ENCODE peak calls at places on chromosomes 11 and 22, in nine cellular contexts. R is AG04450, H is astrocyte of the cerebellum, F is heart left ventricle, A is lower leg skin, O is AG09309, W is astrocyte of the spinal cord, I is nephron progenitor cell, U is GM10248. G is an unnamed sample.

GRCh38 chr11:17603056-17603825 is 56.2 kb downstream of the OTOG start:
- DNase-seq in R (no peak), F (no peak), W (no peak), O (no peak), I (no peak), U (no peak), A (no peak), H (no peak), G (no peak)

GRCh38 chr11:130861902-130862552 is 54.3 kb downstream of the SNX19 start:
- DNase-seq in A (peak), F (peak), H (peak), U (peak), W (peak), R (peak), O (peak), I (peak), G (peak)

GRCh38 chr11:134524876-134525845 is 113.1 kb upstream of the B3GAT1 start:
- DNase-seq in A (no peak), U (no peak), W (no peak), H (no peak), I (no peak), F (no peak), R (no peak), O (no peak), G (peak)

GRCh38 chr22:28442264-28442950 is 237.2 kb downstream of the TTC28 start:
- DNase-seq in H (peak), O (no peak), F (peak), A (peak), W (peak), I (peak), R (no peak), U (peak), G (peak)

GRCh38 chr11:422249-422656 is 7.5 kb upstream of the SIGIRR start:
- DNase-seq in A (no peak), W (no peak), R (no peak), F (no peak), I (no peak), H (no peak), O (no peak), U (no peak), G (peak)

GRCh38 chr11:132883241-132883640 is 649.1 kb downstream of the OPCML start:
- DNase-seq in W (no peak), U (no peak), R (no peak), H (no peak), F (no peak), O (no peak), I (no peak), A (no peak), G (no peak)

GRCh38 chr22:43736651-43737050 is 75.5 kb downstream of the EFCAB6 start:
- DNase-seq in I (no peak), U (no peak), W (no peak), O (no peak), A (no peak), R (no peak), F (no peak), H (no peak), G (no peak)

GRCh38 chr11:126438272-126438671 is 82.8 kb downstream of the ST3GAL4 start:
- DNase-seq in H (no peak), W (no peak), U (no peak), I (no peak), A (no peak), O (no peak), R (no peak), F (no peak), G (no peak)

GRCh38 chr11:3104961-3105790 is 48.0 kb upstream of the CARS1 start:
- DNase-seq in A (no peak), I (no peak), O (no peak), U (no peak), R (no peak), F (no peak), H (no peak), W (no peak), G (peak)

GRCh38 chr22:47195156-47195675 is 432.8 kb downstream of the TBC1D22A start:
- DNase-seq in O (no peak), W (no peak), H (no peak), I (no peak), A (no peak), R (no peak), F (peak), U (no peak), G (peak)

GRCh38 chr22:34105461-34106062 is 185.3 kb upstream of the LARGE1 start:
- DNase-seq in F (peak), R (no peak), I (peak), U (peak), W (no peak), A (peak), H (no peak), O (no peak), G (peak)

GRCh38 chr11:69080361-69080973 is 31.7 kb downstream of the TPCN2 start:
- DNase-seq in R (no peak), U (no peak), O (no peak), I (no peak), H (no peak), W (peak), A (no peak), F (no peak), G (no peak)

GRCh38 chr11:48170176-48170839 is 46.3 kb upstream of the OR4B1 start:
- DNase-seq in A (no peak), F (no peak), I (no peak), U (no peak), O (no peak), W (peak), R (no peak), H (no peak), G (no peak)

GRCh38 chr11:67345949-67346819 is 7.2 kb downstream of the POLD4 start:
- DNase-seq in W (peak), I (no peak), F (no peak), O (peak), R (no peak), H (no peak), U (no peak), A (no peak), G (no peak)

GRCh38 chr11:119447664-119448242 is 24.8 kb upstream of the THY1 start:
- DNase-seq in A (no peak), R (no peak), U (no peak), O (no peak), W (no peak), I (no peak), F (no peak), H (no peak), G (no peak)

GRCh38 chr22:35539910-35540599 is 576 bp upstream of the RASD2 start:
- DNase-seq in A (no peak), W (no peak), R (no peak), H (no peak), U (peak), O (no peak), I (peak), F (peak), G (peak)

GRCh38 chr22:49998718-49999062 is 13.9 kb downstream of the IL17REL start:
- DNase-seq in W (no peak), I (no peak), U (no peak), H (no peak), R (no peak), F (no peak), A (no peak), O (no peak), G (no peak)

DNA sequence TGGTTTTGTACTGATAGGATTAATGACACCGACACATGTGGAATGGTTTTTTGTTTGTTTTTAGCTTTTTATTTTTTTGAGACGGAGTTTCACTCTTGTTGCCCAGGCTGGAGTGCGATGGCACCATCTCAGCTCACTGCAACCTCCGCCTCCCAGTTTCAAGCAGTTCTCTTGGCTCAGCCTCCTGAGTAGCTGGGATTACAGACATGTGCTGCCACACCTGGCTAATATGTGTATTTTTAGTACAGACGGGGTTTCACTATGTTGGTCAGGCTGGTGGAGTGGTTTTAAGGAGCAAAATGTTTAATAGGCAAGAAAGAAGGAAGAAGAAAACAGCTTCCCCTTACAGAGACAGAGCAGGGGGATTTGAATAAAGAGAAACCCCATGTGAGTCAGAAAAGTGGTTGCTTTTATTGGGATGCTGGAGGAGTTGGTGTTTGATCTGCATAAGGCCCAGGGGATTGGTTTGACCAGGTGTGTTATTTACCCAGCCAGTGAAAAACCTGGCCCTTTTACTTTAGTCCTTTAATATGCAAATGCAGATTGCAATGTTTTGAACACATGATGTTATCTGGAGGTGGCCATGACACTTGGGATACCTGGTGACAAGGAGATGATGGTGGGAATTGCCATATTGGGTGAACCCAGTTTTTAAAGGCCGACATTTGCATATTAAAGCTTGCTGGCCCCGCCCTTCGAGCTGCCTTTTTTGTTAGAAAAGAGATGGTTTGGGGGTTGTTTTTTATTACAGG is 24.3 kb downstream of the SUSD2 start:
- DNase-seq in U (no peak), F (no peak), O (no peak), W (no peak), A (no peak), H (no peak), I (no peak), R (no peak), G (no peak)
- TF ChIP-seq CTCF in U (no peak), F (no peak), O (no peak), W (no peak), A (no peak), H (no peak), I (no peak), R (no peak), G (no peak)

GRCh38 chr11:71987521-71987920 is 11.2 kb upstream of the IL18BP start:
- DNase-seq in F (no peak), W (no peak), R (no peak), H (no peak), O (no peak), I (no peak), U (no peak), A (no peak), G (no peak)

GRCh38 chr11:71991494-71991893 is 7.2 kb upstream of the IL18BP start:
- DNase-seq in H (no peak), O (no peak), U (peak), F (no peak), I (no peak), A (no peak), W (no peak), R (no peak), G (no peak)

GRCh38 chr11:71986131-71986530 is 12.6 kb upstream of the IL18BP start:
- DNase-seq in R (no peak), A (no peak), F (no peak), U (peak), O (no peak), W (no peak), I (no peak), H (no peak), G (no peak)

GRCh38 chr11:71990721-71991120 is 8.0 kb upstream of the IL18BP start:
- DNase-seq in F (no peak), R (no peak), H (no peak), I (no peak), W (no peak), U (no peak), A (no peak), O (no peak), G (no peak)

GRCh38 chr11:71988050-71988449 is 10.7 kb upstream of the IL18BP start:
- DNase-seq in F (no peak), W (peak), H (peak), I (no peak), A (no peak), U (no peak), O (peak), R (peak), G (no peak)
- TF ChIP-seq CTCF in F (no peak), W (no peak), H (no peak), I (no peak), A (no peak), U (no peak), O (no peak), R (no peak), G (no peak)

GRCh38 chr11:43579171-43579918 is 101.2 kb upstream of the HSD17B12 start:
- DNase-seq in I (peak), H (no peak), F (no peak), O (no peak), W (peak), A (no peak), U (peak), R (no peak), G (peak)
- TF ChIP-seq CTCF in I (peak), H (peak), F (peak), O (peak), W (peak), A (no peak), U (peak), R (peak), G (no peak)

GRCh38 chr22:24142241-24142640 is 39.0 kb upstream of the SUSD2 start:
- DNase-seq in I (no peak), H (no peak), O (no peak), W (no peak), F (no peak), U (no peak), R (no peak), A (no peak), G (no peak)
- TF ChIP-seq CTCF in I (no peak), H (no peak), O (no peak), W (no peak), F (no peak), U (no peak), R (no peak), A (no peak), G (no peak)

GRCh38 chr22:42560781-42561180 is 7.0 kb downstream of the SERHL2 start:
- DNase-seq in U (peak), W (peak), H (no peak), R (no peak), A (no peak), O (no peak), F (no peak), I (peak), G (no peak)
- TF ChIP-seq CTCF in U (peak), W (peak), H (peak), R (peak), A (no peak), O (peak), F (peak), I (no peak), G (peak)

GRCh38 chr11:20874358-20874757 is 205.0 kb downstream of the NELL1 start:
- DNase-seq in H (no peak), W (no peak), U (no peak), O (no peak), I (no peak), A (no peak), F (no peak), R (no peak), G (no peak)
- TF ChIP-seq CTCF in H (no peak), W (no peak), U (no peak), O (no peak), I (no peak), A (no peak), F (no peak), R (no peak), G (no peak)

GRCh38 chr11:122115520-122116343 is at the start of gene BLID:
- DNase-seq in U (no peak), R (no peak), F (no peak), H (no peak), O (no peak), W (peak), A (no peak), I (peak), G (no peak)
- TF ChIP-seq CTCF in U (peak), R (peak), F (peak), H (peak), O (peak), W (peak), A (no peak), I (peak), G (no peak)

DNA sequence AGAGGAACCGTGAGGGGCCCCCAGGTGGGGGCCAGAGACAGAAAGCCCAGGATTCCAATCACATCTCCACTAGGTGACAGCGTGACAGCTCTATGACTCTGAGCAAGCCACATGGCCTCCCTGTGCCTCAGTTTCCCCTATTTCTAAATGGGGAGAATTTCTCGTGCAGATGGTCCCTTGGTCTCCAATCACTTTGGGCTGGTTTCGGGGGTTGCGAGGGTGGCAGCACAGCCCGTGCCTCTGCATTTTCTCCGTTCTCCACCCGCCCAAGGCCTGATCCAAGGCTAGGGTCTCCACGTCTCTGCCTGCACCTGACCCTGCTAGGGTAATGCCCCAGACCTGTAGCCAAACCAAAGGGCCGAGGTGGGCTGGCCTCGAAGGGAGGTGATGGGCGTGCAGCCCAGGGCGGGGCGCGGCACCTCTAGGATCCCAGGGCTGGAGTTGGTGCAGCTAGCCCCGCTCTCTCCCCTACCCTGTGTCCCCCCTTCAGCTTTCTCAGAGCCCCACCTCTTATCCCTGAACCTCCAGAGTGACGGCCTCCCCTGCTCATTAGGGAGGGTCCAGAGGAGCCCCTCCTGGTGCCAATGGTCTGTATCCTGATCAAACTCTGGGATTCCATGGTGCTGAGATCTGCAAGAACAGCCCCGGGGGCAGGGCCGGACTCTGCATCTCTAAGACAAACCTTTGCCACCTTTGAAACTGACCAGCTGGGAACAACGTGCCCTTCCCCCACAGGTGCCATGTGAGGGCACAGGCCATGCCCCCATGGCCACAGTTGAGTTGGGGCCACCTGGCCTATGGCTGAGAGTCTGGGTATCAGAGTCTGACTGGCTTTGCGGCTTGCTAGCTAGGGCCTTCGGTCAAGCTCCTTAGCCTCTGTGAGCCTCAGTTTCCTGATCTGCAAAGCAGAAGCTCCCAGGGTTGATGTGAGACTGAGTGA is 22.9 kb upstream of the CBX7 start:
- DNase-seq in F (peak), U (no peak), I (no peak), O (no peak), A (no peak), H (no peak), R (no peak), W (no peak), G (peak)
- TF ChIP-seq CTCF in F (no peak), U (no peak), I (no peak), O (no peak), A (no peak), H (no peak), R (no peak), W (no peak), G (no peak)

GRCh38 chr22:39149915-39150847 is 2.3 kb downstream of the CBX7 start:
- DNase-seq in U (no peak), A (no peak), I (no peak), H (no peak), R (no peak), W (no peak), O (no peak), F (no peak), G (no peak)
- TF ChIP-seq CTCF in U (no peak), A (no peak), I (no peak), H (no peak), R (no peak), W (no peak), O (no peak), F (no peak), G (no peak)

GRCh38 chr11:72924568-72925190 is 110.5 kb downstream of the ATG16L2 start:
- DNase-seq in R (no peak), O (peak), I (no peak), A (no peak), W (peak), H (peak), U (peak), F (no peak), G (no peak)
- TF ChIP-seq CTCF in R (peak), O (peak), I (no peak), A (no peak), W (peak), H (peak), U (peak), F (peak), G (peak)